ENCODE peak calls at places on chromosomes 5 and 9, in six cellular contexts. E is transverse colon, X is progenitor cell of endocrine pancreas, W is activated B cell treated with CpG ODN at 0.5 μM for 24 hours, R is tibial artery, I is neural crest cell. C is an unnamed sample.
A peak's percentile ranks its signal among the peaks of the same experiment; 100 is the strongest.

GRCh38 chr5:59661306-59661705 is 232.2 kb downstream of the PDE4D start:
- DNase-seq in E (no peak), X (no peak), W (no peak), R (no peak), I (no peak), C (no peak)

GRCh38 chr5:26761040-26761439 is 277.3 kb downstream of the CDH9 start:
- DNase-seq in E (no peak), X (no peak), W (no peak), R (no peak), I (no peak), C (no peak)

GRCh38 chr9:133144142-133144886 is 19.4 kb downstream of the GBGT1 start:
- DNase-seq in E (peak; percentile 95), X (peak; percentile 80), W (peak; percentile 90), R (peak; percentile 73), I (peak; percentile 76), C (peak; percentile 88)

GRCh38 chr9:105405514-105406131 is 42.2 kb upstream of the FSD1L start:
- DNase-seq in E (no peak), X (no peak), W (no peak), R (no peak), I (no peak), C (no peak)

GRCh38 chr9:89655990-89656657 is 51.3 kb downstream of the GADD45G start:
- DNase-seq in E (no peak), X (no peak), W (no peak), R (no peak), I (no peak), C (no peak)

GRCh38 chr9:135530146-135530545 is 8.9 kb downstream of the LCN1 start:
- DNase-seq in E (no peak), X (no peak), W (no peak), R (no peak), I (no peak), C (no peak)

GRCh38 chr5:141703133-141703561 is 21.1 kb upstream of the ARAP3 start:
- DNase-seq in E (no peak), X (no peak), W (no peak), R (no peak), I (no peak), C (no peak)

GRCh38 chr9:12813960-12814876 is 39.4 kb downstream of the LURAP1L start:
- DNase-seq in E (peak; percentile 69), X (no peak), W (no peak), R (peak; percentile 80), I (no peak), C (no peak)

GRCh38 chr9:112836394-112836793 is 54.3 kb downstream of the SLC46A2 start:
- DNase-seq in E (peak; percentile 73), X (no peak), W (no peak), R (no peak), I (no peak), C (no peak)

GRCh38 chr5:170178814-170179213 is 54.0 kb upstream of the C5orf58 start:
- DNase-seq in E (no peak), X (no peak), W (no peak), R (no peak), I (no peak), C (no peak)

GRCh38 chr5:170181902-170182301 is 50.9 kb upstream of the C5orf58 start:
- DNase-seq in E (no peak), X (no peak), W (no peak), R (no peak), I (no peak), C (no peak)

GRCh38 chr5:170182461-170182860 is 50.3 kb upstream of the C5orf58 start:
- DNase-seq in E (no peak), X (no peak), W (no peak), R (no peak), I (no peak), C (no peak)

GRCh38 chr5:170176916-170177315 is 55.9 kb upstream of the C5orf58 start:
- DNase-seq in E (no peak), X (peak; percentile 11), W (no peak), R (no peak), I (no peak), C (no peak)

GRCh38 chr5:170179626-170180025 is 53.2 kb upstream of the C5orf58 start:
- DNase-seq in E (no peak), X (no peak), W (no peak), R (no peak), I (no peak), C (no peak)
- TF ChIP-seq CTCF in E (no peak), X (no peak), W (no peak), R (no peak), I (no peak), C (no peak)

GRCh38 chr9:76887003-76887821 is 18.7 kb downstream of the PRUNE2 start:
- DNase-seq in E (peak; percentile 61), X (no peak), W (no peak), R (no peak), I (no peak), C (no peak)
- TF ChIP-seq CTCF in E (no peak), X (no peak), W (no peak), R (peak; percentile 8), I (peak; percentile 24), C (no peak)

GRCh38 chr9:136726631-136727191 is 14.3 kb downstream of the DIPK1B start:
- DNase-seq in E (no peak), X (no peak), W (no peak), R (no peak), I (no peak), C (no peak)
- TF ChIP-seq CTCF in E (peak; percentile 50), X (peak; percentile 55), W (no peak), R (no peak), I (peak; percentile 61), C (no peak)

GRCh38 chr5:73295447-73295846 is 122.5 kb downstream of the TMEM174 start:
- DNase-seq in E (no peak), X (no peak), W (no peak), R (no peak), I (no peak), C (no peak)
- TF ChIP-seq CTCF in E (no peak), X (no peak), W (no peak), R (no peak), I (no peak), C (no peak)

DNA sequence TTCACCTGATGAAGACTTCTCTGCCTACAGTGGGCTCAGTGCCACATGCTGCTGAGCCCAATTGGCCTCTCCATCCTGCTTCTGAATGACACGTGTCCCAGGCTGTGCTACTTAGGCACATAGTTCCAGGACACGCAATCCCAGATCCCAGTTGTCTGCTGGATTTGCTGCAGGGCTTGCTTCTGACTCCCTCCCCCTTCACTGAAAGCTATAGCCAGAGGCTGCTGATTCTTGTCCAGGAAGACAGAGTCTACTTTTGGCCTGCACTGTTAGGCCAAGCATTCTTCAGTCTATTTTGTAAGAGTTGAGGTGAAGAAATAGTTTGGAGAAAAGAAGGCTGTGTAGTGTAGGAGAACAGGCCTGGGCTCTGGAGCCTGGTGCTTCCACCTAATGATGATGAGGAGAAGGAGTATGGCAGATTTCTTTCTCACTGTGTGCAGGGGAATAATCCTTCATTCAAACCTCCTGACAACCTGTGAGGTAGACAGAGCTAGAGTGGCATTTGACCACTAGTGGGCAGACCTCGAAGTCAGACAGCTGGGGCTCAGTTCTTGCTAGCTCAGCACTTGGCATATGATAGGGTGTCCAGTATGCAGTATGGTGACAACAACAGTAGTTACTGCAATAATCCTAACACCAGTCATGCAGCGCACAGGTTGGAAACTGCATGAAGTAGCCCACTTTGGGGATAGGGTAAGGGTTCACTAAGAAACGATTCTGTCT is 19.5 kb upstream of the ASPN start:
- DNase-seq in E (peak; percentile 26), X (no peak), W (no peak), R (peak; percentile 80), I (no peak), C (peak; percentile 50)
- TF ChIP-seq CTCF in E (peak; percentile 39), X (peak; percentile 58), W (no peak), R (no peak), I (peak; percentile 50), C (peak; percentile 59)

GRCh38 chr5:61327761-61328753 is 4.0 kb upstream of the ZSWIM6 start:
- DNase-seq in E (no peak), X (no peak), W (no peak), R (no peak), I (no peak), C (no peak)
- TF ChIP-seq CTCF in E (no peak), X (no peak), W (no peak), R (no peak), I (no peak), C (no peak)

DNA sequence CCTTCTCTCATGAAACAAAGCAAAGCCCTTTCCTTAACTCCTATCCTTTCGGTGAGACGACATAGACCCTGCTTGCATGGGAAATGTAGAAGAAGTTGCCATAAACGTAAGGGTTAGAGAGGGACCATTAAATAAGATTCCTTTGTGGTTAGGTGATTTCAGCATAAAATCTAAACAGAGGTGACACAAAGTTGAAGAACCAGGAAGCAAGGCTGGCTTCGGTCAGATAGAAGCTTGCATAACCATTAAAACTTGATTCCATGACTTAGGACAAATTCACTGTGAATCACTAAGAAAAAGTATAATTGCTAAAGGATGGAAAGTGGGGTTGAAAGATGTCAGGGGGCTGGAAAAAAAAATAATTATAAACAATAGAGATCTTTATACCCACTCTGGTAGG is 30.9 kb upstream of the ABLIM3 start:
- DNase-seq in E (no peak), X (no peak), W (no peak), R (no peak), I (no peak), C (no peak)
- TF ChIP-seq CTCF in E (no peak), X (no peak), W (no peak), R (no peak), I (no peak), C (no peak)

GRCh38 chr5:53038196-53038847 is 49.2 kb downstream of the ITGA2 start:
- DNase-seq in E (no peak), X (no peak), W (no peak), R (no peak), I (no peak), C (no peak)

GRCh38 chr5:53037141-53037859 is 48.1 kb downstream of the ITGA2 start:
- DNase-seq in E (no peak), X (no peak), W (no peak), R (no peak), I (no peak), C (no peak)

GRCh38 chr5:53041071-53041692 is 52.0 kb downstream of the ITGA2 start:
- DNase-seq in E (no peak), X (no peak), W (no peak), R (no peak), I (no peak), C (no peak)

GRCh38 chr5:53041740-53042139 is 52.6 kb downstream of the ITGA2 start:
- DNase-seq in E (no peak), X (no peak), W (no peak), R (no peak), I (no peak), C (no peak)

GRCh38 chr5:53039855-53040254 is 50.7 kb downstream of the ITGA2 start:
- DNase-seq in E (no peak), X (no peak), W (no peak), R (no peak), I (no peak), C (no peak)
- TF ChIP-seq CTCF in E (no peak), X (no peak), W (no peak), R (no peak), I (no peak), C (no peak)

C was measured in endothelial cell.